ENCODE peak calls at places on chromosomes 11 and 22, in five cellular contexts. A is activated naive CD4-positive, alpha-beta T cell; X is fibroblast of gingiva; T is lower lobe of right lung; J is HS-27A. D is an unnamed sample.

GRCh38 chr22:22076937-22077703 is 94.5 kb upstream of the TOP3B start:
- DNase-seq in A (no peak), X (peak; percentile 40), T (no peak), J (no peak), D (no peak)

GRCh38 chr22:19784396-19785175 is 24.0 kb downstream of the TBX1 start:
- DNase-seq in A (no peak), X (no peak), T (peak; percentile 33), J (no peak), D (no peak)

GRCh38 chr11:72786305-72787261 is 7.3 kb downstream of the STARD10 start:
- DNase-seq in A (no peak), X (no peak), T (peak; percentile 86), J (no peak), D (no peak)

GRCh38 chr11:61766353-61766841 is 14.0 kb downstream of the MYRF start:
- DNase-seq in A (no peak), X (no peak), T (peak; percentile 69), J (no peak), D (no peak)

GRCh38 chr11:57402188-57403066 is 12.0 kb upstream of the PRG2 start:
- DNase-seq in A (no peak), X (no peak), T (no peak), J (no peak), D (no peak)

GRCh38 chr22:42138122-42138770 is 7.6 kb upstream of the CYP2D6 start:
- DNase-seq in A (no peak), X (no peak), T (no peak), J (no peak), D (no peak)

GRCh38 chr11:71241721-71242259 is 10.6 kb downstream of the SHANK2 start:
- DNase-seq in A (no peak), X (no peak), T (no peak), J (no peak), D (no peak)

GRCh38 chr11:9817191-9817590 is 153.3 kb downstream of the SWAP70 start:
- DNase-seq in A (no peak), X (peak; percentile 68), T (no peak), J (no peak), D (no peak)

GRCh38 chr11:67367014-67367835 is 6.2 kb downstream of the CLCF1 start:
- DNase-seq in A (no peak), X (peak; percentile 43), T (no peak), J (no peak), D (no peak)

GRCh38 chr11:61777234-61778090 is 14.9 kb downstream of the TMEM258 start:
- DNase-seq in A (peak; percentile 31), X (no peak), T (no peak), J (no peak), D (peak; percentile 69)

GRCh38 chr11:116379185-116379828 is 393.5 kb downstream of the BUD13 start:
- DNase-seq in A (no peak), X (no peak), T (no peak), J (no peak), D (no peak)

GRCh38 chr11:15667127-15667725 is 552.5 kb downstream of the INSC start:
- DNase-seq in A (no peak), X (no peak), T (no peak), J (no peak), D (no peak)